ENCODE peak calls at places on chromosomes 11 and 22, in seven cellular contexts. H is left lung, P is psoas muscle, A is colonic mucosa, X is PC-9, K is hepatocyte, Y is esophagus squamous epithelium. B is an unnamed sample.

GRCh38 chr22:40525250-40525884 is 111.2 kb downstream of the MRTFA start:
- DNase-seq in P (peak; percentile 61), K (peak; percentile 38), H (peak; percentile 47), A (peak; percentile 60), Y (no peak), X (peak; percentile 46), B (no peak)

GRCh38 chr22:22894740-22895731 is 7.4 kb downstream of the IGLL5 start:
- DNase-seq in A (no peak), K (no peak), H (peak; percentile 25), Y (no peak), X (no peak), P (peak; percentile 26), B (peak; percentile 56)

GRCh38 chr11:119417726-119418540 is 5.0 kb downstream of the THY1 start:
- DNase-seq in P (no peak), K (peak; percentile 40), H (no peak), Y (no peak), A (no peak), X (peak; percentile 48), B (peak; percentile 46)

GRCh38 chr11:47060807-47061206 is 115.9 kb downstream of the ARFGAP2 start:
- DNase-seq in K (no peak), Y (no peak), H (no peak), X (no peak), A (no peak), P (no peak), B (no peak)

GRCh38 chr11:130726234-130726559 is 190.1 kb downstream of the SNX19 start:
- DNase-seq in Y (no peak), A (peak; percentile 34), K (peak; percentile 36), P (peak; percentile 65), H (peak; percentile 51), X (no peak), B (no peak)

GRCh38 chr11:68749501-68750196 is 1.7 kb downstream of the TESMIN start:
- DNase-seq in X (no peak), A (no peak), H (no peak), Y (no peak), P (no peak), K (no peak), B (no peak)

GRCh38 chr11:92130432-92130831 is 94.2 kb upstream of the FAT3 start:
- DNase-seq in K (no peak), H (no peak), X (no peak), A (no peak), P (no peak), Y (no peak), B (no peak)

GRCh38 chr22:29257751-29258181 is 10.0 kb downstream of the RHBDD3 start:
- DNase-seq in K (no peak), H (no peak), A (no peak), P (no peak), X (no peak), Y (no peak), B (peak; percentile 64)

GRCh38 chr11:9784602-9785315 is 120.9 kb downstream of the SWAP70 start:
- DNase-seq in Y (no peak), A (no peak), P (no peak), K (no peak), X (no peak), H (no peak), B (no peak)

GRCh38 chr11:123227763-123228488 is 32.9 kb upstream of the CLMP start:
- DNase-seq in P (no peak), X (no peak), H (no peak), K (no peak), Y (no peak), A (no peak), B (no peak)

GRCh38 chr11:100824041-100824440 is 137.0 kb downstream of the ARHGAP42 start:
- DNase-seq in Y (no peak), X (no peak), A (no peak), K (no peak), H (no peak), P (no peak), B (no peak)

GRCh38 chr22:28402539-28402938 is 277.1 kb downstream of the TTC28 start:
- DNase-seq in A (no peak), X (no peak), H (no peak), P (no peak), K (no peak), Y (no peak), B (no peak)

GRCh38 chr11:74443071-74443864 is 24.1 kb downstream of the KCNE3 start:
- DNase-seq in A (peak; percentile 69), X (peak; percentile 57), Y (no peak), P (no peak), H (no peak), K (peak; percentile 50), B (no peak)
- TF ChIP-seq CTCF in A (no peak), X (peak; percentile 54), Y (peak; percentile 33), P (peak; percentile 22), H (no peak), K (peak; percentile 32), B (no peak)

DNA sequence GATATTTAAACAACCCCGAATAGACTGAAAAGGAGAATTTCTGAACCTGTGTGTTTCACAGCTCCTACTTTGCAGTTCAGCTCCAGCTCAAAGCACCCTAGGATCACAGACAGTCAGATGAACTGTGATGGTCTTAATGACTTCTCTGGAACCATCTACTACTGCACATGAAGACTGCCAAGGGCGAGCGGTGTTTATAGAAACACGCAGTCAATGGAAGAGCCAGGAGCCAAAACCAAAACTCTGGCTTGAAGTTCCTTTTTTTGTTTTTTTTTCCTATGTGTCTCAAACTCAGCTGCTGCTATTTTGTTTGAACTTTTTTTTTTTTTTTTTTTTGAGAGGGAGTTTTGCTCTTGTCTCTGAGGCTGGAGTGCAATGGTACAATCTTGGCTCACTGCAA is 382.6 kb upstream of the SYN3 start:
- DNase-seq in A (no peak), K (peak; percentile 26), Y (no peak), H (no peak), X (no peak), P (no peak), B (no peak)
- H3K4me3 ChIP-seq in A (no peak overlapping the region), K (no peak overlapping the region), Y (no peak overlapping the region), H (no peak overlapping the region), X (no peak overlapping the region), P (no peak overlapping the region), B (no peak overlapping the region)

DNA sequence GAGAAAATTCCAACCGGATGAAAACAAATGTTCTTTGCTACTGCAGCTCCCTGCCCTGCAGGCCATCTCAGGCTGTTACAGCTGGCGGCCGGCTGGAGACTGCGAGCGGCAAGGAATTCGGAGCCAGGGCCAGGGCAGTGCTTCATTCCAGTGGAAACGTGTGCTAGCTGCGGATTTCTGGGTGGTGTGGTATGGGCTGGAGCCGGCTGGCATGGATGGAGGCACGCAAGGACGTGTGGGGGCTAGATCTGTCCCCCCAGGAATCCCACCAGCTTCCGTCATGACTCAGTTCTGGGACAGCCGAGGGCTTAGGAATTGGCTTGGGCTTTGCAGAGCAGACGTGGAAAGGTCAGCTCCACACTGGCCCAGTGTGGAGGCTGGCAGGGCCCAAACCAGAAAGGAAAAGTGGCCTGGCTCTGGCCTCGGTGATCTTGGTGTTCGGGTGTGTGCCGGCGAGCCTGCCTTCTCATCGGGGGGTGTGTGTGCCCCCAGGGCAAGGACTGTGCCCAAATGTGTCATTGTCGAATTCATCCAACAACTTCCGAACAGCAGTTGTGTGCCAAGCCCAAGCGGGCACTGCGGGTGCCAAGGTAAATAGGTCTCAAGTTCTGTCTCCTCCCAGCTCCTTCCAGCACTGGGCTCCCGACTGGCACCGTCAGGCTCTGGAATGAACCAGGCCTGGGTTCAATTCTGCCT is 48.1 kb upstream of the SHISAL1 start:
- DNase-seq in Y (no peak), H (peak; percentile 53), K (peak; percentile 45), P (peak; percentile 60), A (no peak), X (peak; percentile 95), B (peak; percentile 92)
- TF ChIP-seq CTCF in Y (peak; percentile 53), H (no peak), K (no peak), P (peak; percentile 31), A (no peak), X (peak; percentile 45), B (no peak)

DNA sequence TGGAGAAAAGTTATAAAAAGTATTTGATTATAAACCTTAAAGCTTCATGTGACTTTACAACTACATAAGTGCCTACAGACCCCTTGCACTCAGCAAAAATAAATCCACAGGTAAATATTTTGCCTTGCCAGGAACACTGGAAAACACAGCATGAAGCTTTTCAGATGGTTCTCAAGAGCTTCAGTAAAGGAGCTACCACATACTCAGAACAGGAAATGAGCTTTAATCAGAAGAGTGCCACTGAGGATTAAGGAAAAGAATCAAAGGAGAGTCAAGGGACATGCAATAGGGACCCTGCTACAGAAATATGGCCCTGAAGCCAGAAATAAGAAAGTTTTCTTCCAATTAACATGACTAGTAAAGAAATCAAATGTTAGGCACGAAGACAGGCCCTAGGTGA is 1.2 kb downstream of the CASP1 start:
- DNase-seq in X (no peak), H (no peak), A (no peak), P (no peak), K (no peak), Y (no peak), B (no peak)
- H3K4me3 ChIP-seq in X (no peak overlapping the region), H (peak overlapping the region; percentile 19), A (peak overlapping the region; percentile 35), P (peak overlapping the region; percentile 58), K (no peak overlapping the region), Y (peak overlapping the region; percentile 63), B (no peak overlapping the region)

GRCh38 chr11:20087118-20087521 is 73.2 kb downstream of the DBX1 start:
- DNase-seq in P (no peak), Y (no peak), A (no peak), H (no peak), K (no peak), X (no peak), B (no peak)

GRCh38 chr11:20089357-20089756 is 70.9 kb downstream of the DBX1 start:
- DNase-seq in P (no peak), A (no peak), Y (no peak), H (no peak), X (no peak), K (no peak), B (no peak)

GRCh38 chr11:20081336-20081735 is 78.9 kb downstream of the DBX1 start:
- DNase-seq in P (no peak), H (no peak), A (no peak), Y (no peak), K (no peak), X (no peak), B (no peak)

GRCh38 chr11:20088368-20089260 is 71.7 kb downstream of the DBX1 start:
- DNase-seq in H (no peak), Y (no peak), P (no peak), A (no peak), K (peak; percentile 36), X (no peak), B (no peak)

DNA sequence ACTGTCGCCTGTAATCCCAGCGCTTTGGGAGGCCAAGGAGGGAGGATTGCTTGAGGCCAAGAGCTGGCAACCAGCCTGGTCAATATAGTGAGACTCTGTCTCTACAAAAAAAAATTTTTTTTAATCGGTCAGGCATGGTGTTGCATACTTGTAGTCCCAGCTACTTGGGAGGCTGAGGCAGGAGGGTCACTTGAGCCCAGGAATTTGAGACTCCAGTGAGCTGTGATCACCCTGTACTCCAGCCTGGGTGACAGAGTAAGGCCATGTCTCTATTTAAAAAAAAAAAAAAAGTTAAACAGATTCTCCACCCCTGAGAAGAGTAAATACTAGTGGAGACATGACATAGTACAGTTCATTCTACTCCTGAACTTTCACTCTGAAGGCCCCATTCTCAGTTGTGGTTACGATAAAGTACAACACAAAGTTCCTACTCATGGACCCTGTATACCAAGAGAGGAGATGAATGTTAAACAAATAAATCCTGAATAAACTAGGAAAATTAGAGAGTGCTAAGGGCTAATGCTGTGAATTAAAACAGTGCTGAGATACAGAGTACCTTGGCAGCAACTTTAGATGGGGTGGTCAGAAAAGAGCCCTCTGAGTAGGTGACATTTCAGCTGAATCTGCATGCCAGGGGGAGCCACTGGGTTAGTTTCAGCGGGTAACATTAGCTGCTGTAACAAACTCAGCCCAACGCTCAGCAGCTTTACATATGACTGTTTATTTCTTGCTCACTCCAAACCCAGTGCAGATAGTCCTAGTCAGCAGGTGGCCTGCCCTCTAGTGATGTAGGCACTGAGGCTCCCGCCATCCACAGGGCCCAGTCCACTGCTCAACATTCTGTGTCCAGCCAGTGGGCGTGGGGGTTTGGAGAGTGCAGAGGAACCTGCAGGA is 75.1 kb downstream of the DBX1 start:
- DNase-seq in K (peak; percentile 30), P (no peak), A (no peak), H (no peak), Y (no peak), X (no peak), B (no peak)
- TF ChIP-seq CTCF in K (peak; percentile 16), P (no peak), A (no peak), H (no peak), Y (no peak), X (no peak), B (no peak)